ENCODE peak calls at places on chromosome 16, in six cellular contexts. Y, H, W, Q, C and P are unnamed samples.

GRCh38 chr16:80989801-80990200 is 16.9 kb downstream of the CMC2 start:
- DNase-seq in Y (no peak), H (no peak), W (no peak), Q (peak), C (no peak), P (no peak)

GRCh38 chr16:88938933-88939813 is 37.8 kb downstream of the CBFA2T3 start:
- DNase-seq in Y (no peak), H (no peak), W (no peak), Q (peak), C (no peak), P (no peak)

GRCh38 chr16:9869776-9870175 is 312.5 kb downstream of the GRIN2A start:
- DNase-seq in Y (no peak), H (no peak), W (no peak), Q (no peak), C (no peak), P (no peak)

GRCh38 chr16:8453359-8453758 is 137.0 kb downstream of the TMEM114 start:
- DNase-seq in Y (no peak), H (no peak), W (no peak), Q (no peak), C (no peak), P (no peak)

GRCh38 chr16:15523092-15523541 is 88.7 kb downstream of the BMERB1 start:
- DNase-seq in Y (no peak), H (no peak), W (peak), Q (no peak), C (no peak), P (peak)

GRCh38 chr16:28569011-28569410 is 15.3 kb downstream of the SGF29 start:
- DNase-seq in Y (no peak), H (peak), W (no peak), Q (peak), C (no peak), P (no peak)

GRCh38 chr16:84643180-84643583 is 5.1 kb upstream of the KLHL36 start:
- DNase-seq in Y (peak), H (peak), W (no peak), Q (peak), C (no peak), P (no peak)

GRCh38 chr16:19853973-19854876 is 30.4 kb downstream of the GPRC5B start:
- DNase-seq in Y (peak), H (no peak), W (no peak), Q (no peak), C (no peak), P (no peak)

GRCh38 chr16:11485676-11486075 is 101.0 kb downstream of the LITAF start:
- DNase-seq in Y (no peak), H (no peak), W (no peak), Q (no peak), C (no peak), P (no peak)

GRCh38 chr16:19701091-19701490 is 16.9 kb downstream of the KNOP1 start:
- DNase-seq in Y (no peak), H (peak), W (no peak), Q (peak), C (no peak), P (no peak)